ENCODE peak calls at places on chromosome 10, in six cellular contexts. V, H, D, E, U and Y are unnamed samples.

GRCh38 chr10:8051851-8052257 is 2.6 kb upstream of the GATA3 start:
- DNase-seq in V (no peak), H (no peak), D (no peak), E (no peak), U (no peak), Y (no peak)

GRCh38 chr10:72567421-72567820 is 58.5 kb downstream of the MICU1 start:
- DNase-seq in V (peak), H (no peak), D (peak), E (no peak), U (peak), Y (peak)

GRCh38 chr10:101065479-101066145 is 3.8 kb downstream of the KAZALD1 start:
- DNase-seq in V (no peak), H (no peak), D (no peak), E (no peak), U (peak), Y (no peak)

GRCh38 chr10:74748632-74749031 is 77.8 kb upstream of the KAT6B start:
- DNase-seq in V (no peak), H (no peak), D (no peak), E (no peak), U (no peak), Y (no peak)

GRCh38 chr10:55203319-55203718 is 402.3 kb upstream of the PCDH15 start:
- DNase-seq in V (no peak), H (no peak), D (no peak), E (no peak), U (no peak), Y (no peak)

GRCh38 chr10:132958886-132959295 is 16.5 kb upstream of the CFAP46 start:
- DNase-seq in V (no peak), H (no peak), D (no peak), E (no peak), U (no peak), Y (no peak)

GRCh38 chr10:89785095-89785494 is 83.7 kb downstream of the KIF20B start:
- DNase-seq in V (no peak), H (no peak), D (no peak), E (no peak), U (peak), Y (no peak)

GRCh38 chr10:12107781-12108180 is 21.7 kb upstream of the SEC61A2 start:
- DNase-seq in V (no peak), H (no peak), D (no peak), E (no peak), U (no peak), Y (no peak)

GRCh38 chr10:131743190-131744151 is 157.3 kb upstream of the PPP2R2D start:
- DNase-seq in V (no peak), H (no peak), D (no peak), E (no peak), U (no peak), Y (no peak)

GRCh38 chr10:91220954-91221696 is 662 bp downstream of the PCGF5 start:
- DNase-seq in V (peak), H (no peak), D (peak), E (no peak), U (peak), Y (no peak)

GRCh38 chr10:62815373-62816111 is 624 bp downstream of the EGR2 start:
- DNase-seq in V (no peak), H (no peak), D (no peak), E (no peak), U (no peak), Y (no peak)

GRCh38 chr10:61633665-61634064 is 29.1 kb upstream of the CABCOCO1 start:
- DNase-seq in V (no peak), H (no peak), D (no peak), E (no peak), U (peak), Y (no peak)

GRCh38 chr10:102371295-102371694 is 24.2 kb upstream of the NFKB2 start:
- DNase-seq in V (no peak), H (no peak), D (no peak), E (no peak), U (no peak), Y (no peak)

GRCh38 chr10:97580421-97581367 is 3.5 kb upstream of the HOGA1 start:
- DNase-seq in V (no peak), H (no peak), D (no peak), E (no peak), U (no peak), Y (no peak)

GRCh38 chr10:31321396-31321941 is 2.5 kb downstream of the ZEB1 start:
- DNase-seq in V (peak), H (no peak), D (no peak), E (peak), U (peak), Y (no peak)

GRCh38 chr10:119222531-119222930 is 15.2 kb downstream of the GRK5 start:
- DNase-seq in V (no peak), H (no peak), D (no peak), E (no peak), U (no peak), Y (no peak)

GRCh38 chr10:104642311-104643022 is 1.4 kb downstream of the SORCS3 start:
- DNase-seq in V (peak), H (no peak), D (no peak), E (no peak), U (peak), Y (no peak)

GRCh38 chr10:90675621-90676020 is 182.2 kb downstream of the HTR7 start:
- DNase-seq in V (peak), H (no peak), D (peak), E (no peak), U (peak), Y (no peak)

GRCh38 chr10:112951349-112952281 is 1.6 kb downstream of the TCF7L2 start:
- DNase-seq in V (peak), H (no peak), D (no peak), E (no peak), U (peak), Y (peak)

GRCh38 chr10:13528138-13528874 is 508 bp downstream of the BEND7 start:
- DNase-seq in V (no peak), H (no peak), D (peak), E (no peak), U (no peak), Y (no peak)

GRCh38 chr10:49058341-49059255 is 56.7 kb downstream of the VSTM4 start:
- DNase-seq in V (no peak), H (no peak), D (no peak), E (no peak), U (peak), Y (no peak)

GRCh38 chr10:7756360-7756992 is 31.3 kb downstream of the KIN start:
- DNase-seq in V (peak), H (no peak), D (no peak), E (no peak), U (peak), Y (no peak)

GRCh38 chr10:132706701-132707100 is 79.2 kb downstream of the NKX6-2 start:
- DNase-seq in V (no peak), H (no peak), D (no peak), E (no peak), U (no peak), Y (no peak)

GRCh38 chr10:112801748-112802147 is 148.3 kb upstream of the TCF7L2 start:
- DNase-seq in V (no peak), H (no peak), D (no peak), E (no peak), U (no peak), Y (no peak)

GRCh38 chr10:110460111-110460809 is 37.4 kb upstream of the DUSP5 start:
- DNase-seq in V (peak), H (no peak), D (no peak), E (no peak), U (peak), Y (peak)